ENCODE peak calls at places on chromosomes 5 and 9, in nine cellular contexts. Y, T, D, H, K, X, Z, A and G are unnamed samples.
A peak's percentile ranks its signal among the peaks of the same experiment; 100 is the strongest.

GRCh38 chr5:128109138-128109537 is 25.6 kb downstream of the SLC12A2 start:
- DNase-seq in Y (no peak), X (no peak), H (no peak), A (no peak), D (no peak), Z (no peak), K (no peak), T (no peak), G (no peak)

GRCh38 chr5:145028626-145029025 is 806.5 kb downstream of the PRELID2 start:
- DNase-seq in K (no peak), A (no peak), D (no peak), H (no peak), Z (no peak), X (no peak), Y (no peak), T (no peak), G (no peak)

GRCh38 chr9:93207860-93208734 is 24.2 kb downstream of the WNK2 start:
- DNase-seq in X (no peak), K (no peak), Z (no peak), D (no peak), T (no peak), Y (no peak), A (no peak), H (no peak), G (no peak)

GRCh38 chr5:141354900-141355469 is at the start of gene PCDHGA4:
- DNase-seq in K (no peak), Z (peak; percentile 39), Y (no peak), A (peak; percentile 44), X (no peak), H (no peak), D (no peak), T (no peak), G (no peak)

GRCh38 chr9:83334320-83334719 is 203.9 kb downstream of the FRMD3 start:
- DNase-seq in H (peak; percentile 66), D (peak; percentile 67), Y (peak; percentile 80), K (peak; percentile 92), T (peak; percentile 65), X (peak; percentile 44), A (peak; percentile 86), Z (peak; percentile 81), G (peak; percentile 57)

GRCh38 chr9:104232781-104233341 is 138.8 kb downstream of the SMC2 start:
- DNase-seq in Z (peak; percentile 89), Y (no peak), X (peak; percentile 76), A (no peak), D (peak; percentile 23), T (no peak), H (no peak), K (no peak), G (no peak)

GRCh38 chr9:93566408-93567270 is 9.7 kb upstream of the PHF2 start:
- DNase-seq in T (peak; percentile 97), Y (peak; percentile 97), Z (peak; percentile 96), A (peak; percentile 96), K (peak; percentile 99), D (peak; percentile 93), X (peak; percentile 99), H (peak; percentile 92), G (peak; percentile 98)

GRCh38 chr5:172616730-172617129 is 24.3 kb upstream of the NEURL1B start:
- DNase-seq in T (no peak), H (no peak), D (no peak), A (peak; percentile 28), Y (no peak), Z (no peak), X (peak; percentile 87), K (no peak), G (peak; percentile 76)

GRCh38 chr5:147391781-147392180 is 118.1 kb downstream of the DPYSL3 start:
- DNase-seq in X (peak; percentile 63), D (no peak), H (peak; percentile 23), Y (peak; percentile 56), K (peak; percentile 43), Z (peak; percentile 88), T (peak; percentile 11), A (peak; percentile 58), G (peak; percentile 68)

GRCh38 chr9:104774831-104775573 is 11.1 kb downstream of the NIPSNAP3B start:
- DNase-seq in A (no peak), T (no peak), X (no peak), H (no peak), Z (no peak), D (no peak), K (no peak), Y (no peak), G (no peak)

GRCh38 chr5:175797521-175798038 is 73.8 kb upstream of the CPLX2 start:
- DNase-seq in K (no peak), Y (no peak), Z (no peak), D (no peak), H (no peak), X (no peak), T (peak; percentile 58), A (peak; percentile 80), G (peak; percentile 84)

GRCh38 chr5:39274388-39275085 is 55.2 kb upstream of the FYB1 start:
- DNase-seq in H (no peak), D (no peak), X (no peak), K (no peak), A (no peak), Y (no peak), Z (no peak), T (no peak), G (no peak)

GRCh38 chr5:154313360-154314017 is 123.0 kb downstream of the GALNT10 start:
- DNase-seq in X (no peak), Y (no peak), A (no peak), D (no peak), K (no peak), H (no peak), Z (no peak), T (no peak), G (no peak)

GRCh38 chr5:143880178-143880577 is 68.2 kb downstream of the HMHB1 start:
- DNase-seq in Y (no peak), T (no peak), D (no peak), A (no peak), Z (peak; percentile 62), K (no peak), H (no peak), X (no peak), G (no peak)

GRCh38 chr9:108682191-108682590 is 173.6 kb downstream of the ACTL7B start:
- DNase-seq in H (no peak), D (no peak), A (no peak), K (no peak), Z (no peak), T (no peak), X (no peak), Y (peak; percentile 2), G (no peak)

GRCh38 chr5:67536892-67537291 is 340.3 kb upstream of the CD180 start:
- DNase-seq in X (no peak), Z (no peak), D (no peak), K (no peak), A (no peak), T (no peak), H (no peak), Y (no peak), G (no peak)

GRCh38 chr5:114101153-114101552 is 260.7 kb upstream of the KCNN2 start:
- DNase-seq in D (peak; percentile 78), X (peak; percentile 11), H (peak; percentile 18), Y (peak; percentile 63), A (peak; percentile 72), T (peak; percentile 63), K (no peak), Z (peak; percentile 82), G (no peak)

GRCh38 chr5:52672459-52672858 is 115.3 kb upstream of the ITGA1 start:
- DNase-seq in K (no peak), Y (no peak), A (no peak), T (no peak), D (no peak), Z (no peak), H (no peak), X (no peak), G (no peak)

GRCh38 chr9:21070171-21070571 is 7.6 kb downstream of the IFNB1 start:
- DNase-seq in Y (peak; percentile 6), H (peak; percentile 72), X (peak; percentile 21), A (peak; percentile 49), Z (peak; percentile 91), D (peak; percentile 91), K (peak; percentile 64), T (no peak), G (peak; percentile 32)

GRCh38 chr5:129747847-129748407 is at the start of gene MINAR2:
- DNase-seq in Z (no peak), K (no peak), H (no peak), Y (no peak), T (no peak), X (no peak), A (no peak), D (no peak), G (no peak)

GRCh38 chr9:27260789-27261516 is 36.0 kb downstream of the EQTN start:
- DNase-seq in Y (no peak), D (no peak), X (no peak), T (no peak), A (no peak), Z (no peak), K (no peak), H (no peak), G (no peak)

GRCh38 chr5:132760601-132761317 is 13.5 kb downstream of the CCNI2 start:
- DNase-seq in D (no peak), K (no peak), X (no peak), Z (no peak), H (no peak), Y (no peak), A (no peak), T (no peak), G (no peak)

GRCh38 chr5:53071738-53072137 is 37.8 kb downstream of the MOCS2 start:
- DNase-seq in X (no peak), T (no peak), A (no peak), K (no peak), Z (peak; percentile 62), H (peak; percentile 74), D (no peak), Y (no peak), G (no peak)

GRCh38 chr9:117088786-117089185 is 326.1 kb downstream of the ASTN2 start:
- DNase-seq in Y (no peak), T (no peak), A (no peak), H (no peak), D (no peak), Z (no peak), X (no peak), K (no peak), G (no peak)

GRCh38 chr9:37486616-37487544 is 1.1 kb downstream of the POLR1E start:
- DNase-seq in Y (no peak), A (no peak), X (peak; percentile 70), T (peak; percentile 5), Z (peak; percentile 78), D (peak; percentile 85), H (peak; percentile 85), K (peak; percentile 21), G (peak; percentile 27)

GRCh38 chr9:103431809-103432208 is 436.7 kb downstream of the CYLC2 start:
- DNase-seq in Z (no peak), K (no peak), Y (no peak), A (no peak), T (no peak), H (no peak), X (no peak), D (no peak), G (no peak)